ENCODE peak calls at places on chromosomes 1 and 21, in four cellular contexts. One of them, this sample, is unnamed.

GRCh38 chr1:198747127-198747526 is 108.3 kb downstream of the PTPRC start:
- DNase-seq in activated CD8-positive, alpha-beta T cell treated with anti-CD3 and anti-CD28 coated beads for 36 hours: no peak
- DNase-seq in AML-193: no peak
- DNase-seq in ELR: no peak
- DNase-seq in this sample: no peak

GRCh38 chr21:44666401-44667320 is at the start of gene KRTAP12-2:
- DNase-seq in ELR: no peak
- DNase-seq in AML-193: no peak
- DNase-seq in activated CD8-positive, alpha-beta T cell treated with anti-CD3 and anti-CD28 coated beads for 36 hours: no peak
- DNase-seq in this sample: no peak

GRCh38 chr1:213996320-213997022 is 8.7 kb downstream of the PROX1 start:
- DNase-seq in activated CD8-positive, alpha-beta T cell treated with anti-CD3 and anti-CD28 coated beads for 36 hours: no peak
- DNase-seq in ELR: no peak
- DNase-seq in AML-193: no peak
- DNase-seq in this sample: no peak

GRCh38 chr21:39041815-39042214 is 141.4 kb downstream of the PSMG1 start:
- DNase-seq in ELR: no peak
- DNase-seq in activated CD8-positive, alpha-beta T cell treated with anti-CD3 and anti-CD28 coated beads for 36 hours: no peak
- DNase-seq in AML-193: no peak
- DNase-seq in this sample: no peak

GRCh38 chr1:180916771-180917170 is 4.1 kb downstream of the KIAA1614 start:
- DNase-seq in ELR: no peak
- DNase-seq in activated CD8-positive, alpha-beta T cell treated with anti-CD3 and anti-CD28 coated beads for 36 hours: no peak
- DNase-seq in AML-193: no peak
- DNase-seq in this sample: no peak

GRCh38 chr1:185325413-185325812 is 8.4 kb upstream of the IVNS1ABP start:
- DNase-seq in ELR: no peak
- DNase-seq in activated CD8-positive, alpha-beta T cell treated with anti-CD3 and anti-CD28 coated beads for 36 hours: no peak
- DNase-seq in AML-193: no peak
- DNase-seq in this sample: no peak

GRCh38 chr1:12650001-12650421 is 6.1 kb downstream of the AADACL4 start:
- DNase-seq in ELR: no peak
- DNase-seq in activated CD8-positive, alpha-beta T cell treated with anti-CD3 and anti-CD28 coated beads for 36 hours: no peak
- DNase-seq in AML-193: no peak
- DNase-seq in this sample: no peak

GRCh38 chr1:168843950-168844349 is 114.9 kb upstream of the DPT start:
- DNase-seq in AML-193: no peak
- DNase-seq in ELR: no peak
- DNase-seq in activated CD8-positive, alpha-beta T cell treated with anti-CD3 and anti-CD28 coated beads for 36 hours: no peak
- DNase-seq in this sample: no peak

This sample was measured in GM19239.